ENCODE peak calls at places on chromosomes 6 and 20, in four cellular contexts. L, K, G and S are unnamed samples.

GRCh38 chr6:30821862-30822784 is 62.2 kb upstream of the DDR1 start:
- DNase-seq in L (peak; percentile 64), G (no peak), K (peak; percentile 66), S (no peak)

GRCh38 chr6:111980168-111980567 is 73.7 kb upstream of the CCN6 start:
- DNase-seq in G (no peak), L (peak; percentile 79), K (no peak), S (no peak)

GRCh38 chr6:7241709-7242645 is 71.0 kb downstream of the SSR1 start:
- DNase-seq in K (peak; percentile 32), G (peak; percentile 44), L (peak; percentile 54), S (no peak)

GRCh38 chr6:53233309-53233708 is 84.7 kb upstream of the GCM1 start:
- DNase-seq in L (peak; percentile 32), K (no peak), G (no peak), S (no peak)

GRCh38 chr20:62239278-62239879 is 1.1 kb downstream of the OSBPL2 start:
- DNase-seq in K (no peak), L (peak; percentile 9), G (no peak), S (no peak)

GRCh38 chr20:58891686-58892125 is 39.2 kb downstream of the GNAS start:
- DNase-seq in L (peak; percentile 51), K (peak; percentile 66), G (peak; percentile 58), S (no peak)

GRCh38 chr6:33850869-33851541 is 47.2 kb upstream of the MLN start:
- DNase-seq in L (peak; percentile 15), K (no peak), G (no peak), S (no peak)

GRCh38 chr6:158529629-158530028 is 30.3 kb upstream of the TMEM181 start:
- DNase-seq in L (no peak), G (no peak), K (no peak), S (no peak)

GRCh38 chr6:112154711-112155110 is 67.3 kb downstream of the FAM229B start:
- DNase-seq in K (no peak), G (no peak), L (no peak), S (no peak)

GRCh38 chr20:53623454-53624206 is 30.0 kb upstream of the ZNF217 start:
- DNase-seq in K (peak; percentile 85), G (peak; percentile 85), L (peak; percentile 90), S (peak; percentile 27)

GRCh38 chr20:53655909-53656652 is 62.4 kb upstream of the ZNF217 start:
- DNase-seq in K (peak; percentile 32), L (peak; percentile 57), G (no peak), S (no peak)

GRCh38 chr6:97160280-97160679 is 122.7 kb downstream of the MMS22L start:
- DNase-seq in K (peak; percentile 6), L (peak; percentile 12), G (no peak), S (no peak)

GRCh38 chr6:2739335-2739734 is 11.4 kb downstream of the MYLK4 start:
- DNase-seq in G (no peak), L (peak; percentile 70), K (peak; percentile 22), S (no peak)

GRCh38 chr20:62555642-62556420 is 80.0 kb upstream of the GATA5 start:
- DNase-seq in K (no peak), L (no peak), G (no peak), S (no peak)

GRCh38 chr20:32483351-32484220 is 101.5 kb downstream of the NOL4L start:
- DNase-seq in G (peak; percentile 83), L (peak; percentile 72), K (peak; percentile 62), S (no peak)

GRCh38 chr20:64052987-64053840 is 3.8 kb upstream of the SOX18 start:
- DNase-seq in K (no peak), G (no peak), L (no peak), S (no peak)

GRCh38 chr20:19974621-19975435 is 42.3 kb upstream of the NAA20 start:
- DNase-seq in G (peak; percentile 68), K (peak; percentile 74), L (peak; percentile 96), S (no peak)

GRCh38 chr20:48354320-48355263 is 473.2 kb downstream of the PREX1 start:
- DNase-seq in L (no peak), K (no peak), G (no peak), S (no peak)

GRCh38 chr20:45976132-45976531 is 4.1 kb upstream of the ZNF335 start:
- DNase-seq in G (no peak), K (no peak), L (no peak), S (no peak)

GRCh38 chr6:41427642-41428401 is 92.4 kb downstream of the NCR2 start:
- DNase-seq in L (no peak), K (peak; percentile 9), G (peak; percentile 69), S (no peak)

GRCh38 chr6:34657037-34657306 is 39.6 kb downstream of the ILRUN start:
- DNase-seq in G (no peak), K (no peak), L (peak; percentile 61), S (no peak)

GRCh38 chr20:57714409-57715267 is 4.8 kb upstream of the PMEPA1 start:
- DNase-seq in K (no peak), G (no peak), L (peak; percentile 47), S (no peak)

GRCh38 chr20:61312909-61313308 is 60.8 kb downstream of the CDH4 start:
- DNase-seq in L (no peak), G (no peak), K (no peak), S (no peak)

GRCh38 chr6:22145823-22146379 is 150.9 kb downstream of the PRL start:
- DNase-seq in K (peak; percentile 39), G (no peak), L (peak; percentile 83), S (no peak)

GRCh38 chr20:25296094-25297093 is 48.5 kb downstream of the PYGB start:
- DNase-seq in K (peak; percentile 27), L (peak; percentile 57), G (peak; percentile 61), S (no peak)

DNA sequence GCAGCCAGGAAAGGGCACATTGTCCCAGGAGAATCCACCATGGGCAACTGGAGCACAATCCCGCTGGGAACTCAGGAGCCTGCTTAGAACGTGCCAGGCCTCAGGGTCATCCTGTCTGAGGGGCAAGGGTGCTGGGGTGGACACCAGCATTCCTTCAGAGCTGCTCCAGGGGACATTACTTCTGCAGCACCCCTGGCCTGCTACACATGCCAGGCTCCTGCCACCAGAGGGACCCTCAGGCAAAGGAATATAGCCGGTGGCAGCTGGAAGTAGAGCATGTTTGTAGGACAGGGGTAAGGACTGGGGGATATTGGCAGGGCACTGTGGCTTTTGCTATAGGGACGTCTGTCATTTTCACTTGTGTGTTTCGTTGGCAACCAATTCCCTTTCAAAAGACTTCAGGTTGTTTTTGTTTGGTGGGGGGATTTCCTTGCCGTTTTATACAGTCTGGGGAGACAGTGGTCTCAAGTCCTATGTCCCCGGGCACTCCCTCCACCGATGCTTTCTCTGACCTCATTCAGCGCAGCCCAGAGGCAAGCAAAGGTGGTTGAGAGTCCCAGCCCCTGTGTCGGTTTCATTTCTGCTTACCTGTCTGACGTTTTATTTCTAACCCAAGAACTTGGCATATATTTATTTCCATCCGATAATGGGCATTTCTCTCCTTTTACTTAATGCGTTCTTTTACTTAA is 130.8 kb downstream of the JPH2 start:
- DNase-seq in L (peak; percentile 38), G (peak; percentile 59), K (peak; percentile 32), S (no peak)
- TF ChIP-seq CTCF in L (peak; percentile 67), G (no peak), K (peak; percentile 46), S (peak; percentile 31)

GRCh38 chr6:5710516-5710915 is 296.2 kb downstream of the NRN1 start:
- DNase-seq in G (no peak), L (no peak), K (no peak), S (no peak)

GRCh38 chr6:5712349-5713215 is 294.1 kb downstream of the NRN1 start:
- DNase-seq in L (no peak), G (no peak), K (no peak), S (no peak)

GRCh38 chr6:5706094-5707033 is 300.4 kb downstream of the NRN1 start:
- DNase-seq in K (no peak), L (no peak), G (no peak), S (no peak)

GRCh38 chr6:5705256-5705655 is 301.5 kb downstream of the NRN1 start:
- DNase-seq in G (no peak), K (no peak), L (no peak), S (no peak)

GRCh38 chr6:5707646-5708045 is 299.1 kb downstream of the NRN1 start:
- DNase-seq in L (no peak), G (no peak), K (no peak), S (no peak)
- H3K4me3 ChIP-seq in L (no peak overlapping the region), G (no peak overlapping the region), K (no peak overlapping the region), S (no peak overlapping the region)

GRCh38 chr6:116763871-116764270 is 1.6 kb downstream of the FAM162B start:
- DNase-seq in G (no peak), L (peak; percentile 3), K (no peak), S (no peak)

GRCh38 chr6:116766506-116767176 is 1.1 kb upstream of the FAM162B start:
- DNase-seq in K (no peak), G (no peak), L (peak; percentile 10), S (no peak)

GRCh38 chr6:116763048-116763447 is 2.5 kb downstream of the FAM162B start:
- DNase-seq in G (no peak), K (no peak), L (no peak), S (no peak)

GRCh38 chr6:116764557-116764960 is 960 bp downstream of the FAM162B start:
- DNase-seq in L (peak; percentile 15), G (no peak), K (no peak), S (no peak)

DNA sequence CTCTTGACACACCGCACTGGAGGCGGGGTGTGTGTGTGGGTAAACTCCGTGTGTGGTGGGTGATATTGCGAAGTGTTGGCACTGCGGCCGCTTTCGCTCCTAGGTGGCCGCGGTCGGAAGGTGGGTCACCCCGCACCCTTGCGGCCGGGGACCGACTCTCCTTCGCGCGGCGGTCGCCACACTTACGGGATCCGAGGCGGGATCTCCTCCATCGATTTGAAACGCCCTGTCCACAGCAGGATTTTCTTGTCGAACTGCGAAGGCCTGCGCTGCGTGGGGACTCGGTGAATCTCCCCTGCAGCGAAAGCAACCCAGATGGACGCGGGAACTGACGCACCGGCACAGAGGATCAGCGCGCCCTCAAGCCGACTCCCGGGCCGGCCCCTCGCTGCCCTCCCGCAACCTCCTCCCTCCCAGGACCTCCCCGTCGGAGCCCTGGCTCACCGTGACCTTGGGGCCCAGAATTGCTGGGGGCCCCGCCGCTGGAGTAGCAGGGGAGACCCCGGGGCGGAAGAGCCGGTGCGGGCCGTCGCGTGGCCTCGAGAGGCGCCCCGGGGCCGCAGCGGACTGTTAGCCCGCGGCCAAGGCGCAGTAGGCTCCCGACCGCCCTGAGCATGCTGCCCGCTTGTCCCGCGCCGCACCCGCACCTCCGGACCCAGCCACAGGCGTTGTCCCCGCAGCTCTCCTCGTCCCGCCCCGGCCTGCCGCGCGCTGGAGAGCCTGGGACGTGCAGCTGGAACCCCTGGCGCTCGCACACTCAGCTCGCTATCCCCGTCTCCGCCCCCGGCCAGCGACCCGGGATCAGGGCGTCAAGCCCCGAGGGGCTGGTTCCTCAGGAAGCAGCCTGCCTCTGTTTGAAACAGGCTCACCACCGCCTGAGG is at the start of gene FAM162B:
- DNase-seq in G (no peak), K (peak; percentile 53), L (peak; percentile 33), S (no peak)
- TF ChIP-seq CTCF in G (no peak), K (no peak), L (no peak), S (no peak)

DNA sequence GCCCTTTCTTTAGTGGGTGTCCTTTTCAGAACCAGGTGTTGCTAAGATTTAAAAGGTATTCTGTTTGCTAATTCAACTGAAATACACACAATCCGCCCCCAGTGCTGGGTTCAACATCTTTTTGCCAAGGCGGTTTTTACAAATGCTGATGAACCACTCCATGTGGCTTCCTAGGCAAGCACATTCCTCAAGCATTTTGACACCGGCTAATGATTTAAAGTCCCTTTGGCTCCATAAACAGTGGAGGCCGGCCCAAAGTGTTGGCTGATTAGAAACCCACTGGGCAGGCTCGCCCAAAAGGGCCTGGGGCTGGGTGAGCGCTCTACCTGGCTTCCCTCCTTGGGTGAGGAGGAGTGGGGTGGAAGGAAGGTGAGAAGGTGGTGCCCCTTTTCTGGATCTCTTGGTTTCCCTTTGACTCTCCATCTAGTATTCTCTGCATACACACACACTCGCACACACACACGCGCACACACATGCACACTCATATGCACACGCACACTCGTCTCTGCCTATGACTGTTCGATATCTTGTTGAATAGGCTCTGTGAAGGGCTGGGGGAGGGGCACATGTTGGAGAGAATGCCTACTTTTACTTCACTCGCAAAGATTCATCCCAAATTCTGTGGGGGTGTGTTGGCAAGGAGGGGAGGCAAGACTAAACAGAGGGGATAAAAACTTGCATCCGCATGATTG is 66.7 kb upstream of the ARMC2 start:
- DNase-seq in L (peak; percentile 13), K (peak; percentile 26), G (no peak), S (no peak)
- H3K4me3 ChIP-seq in L (peak overlapping the region; percentile 70), K (peak overlapping the region; percentile 46), G (peak overlapping the region; percentile 49), S (no peak overlapping the region)